ENCODE peak calls at places on chromosome 1, in six cellular contexts. One of them, this sample, is unnamed. For H3K36me3 and H3K4me1, the result is how much of the 10 kb centered on the place peaks cover.

GRCh38 chr1:115949156-115949555 is 27.2 kb upstream of the SLC22A15 start:
- DNase-seq in mammary epithelial cell: peak
- DNase-seq in astrocyte: no peak
- DNase-seq in endodermal cell: no peak
- DNase-seq in MM.1S: no peak
- DNase-seq in fibroblast of lung: no peak
- DNase-seq in this sample: no peak

GRCh38 chr1:61227857-61228557 is 145.6 kb downstream of the NFIA start:
- DNase-seq in mammary epithelial cell: peak
- DNase-seq in astrocyte: no peak
- DNase-seq in endodermal cell: no peak
- DNase-seq in MM.1S: no peak
- DNase-seq in fibroblast of lung: no peak
- DNase-seq in this sample: no peak

GRCh38 chr1:231512147-231512698 is 16.2 kb upstream of the TSNAX start:
- DNase-seq in mammary epithelial cell: peak
- DNase-seq in astrocyte: peak
- DNase-seq in endodermal cell: no peak
- DNase-seq in MM.1S: no peak
- DNase-seq in fibroblast of lung: peak
- DNase-seq in this sample: peak

GRCh38 chr1:91529856-91530255 is 29.2 kb downstream of the CDC7 start:
- DNase-seq in mammary epithelial cell: peak
- DNase-seq in astrocyte: peak
- DNase-seq in endodermal cell: no peak
- DNase-seq in MM.1S: no peak
- DNase-seq in fibroblast of lung: peak
- DNase-seq in this sample: peak

GRCh38 chr1:1325288-1326074 is 879 bp downstream of the CPTP start:
- DNase-seq in mammary epithelial cell: peak
- DNase-seq in astrocyte: no peak
- DNase-seq in endodermal cell: no peak
- DNase-seq in MM.1S: peak
- DNase-seq in fibroblast of lung: no peak
- DNase-seq in this sample: no peak

GRCh38 chr1:31830511-31830910 is 14.7 kb upstream of the SPOCD1 start:
- DNase-seq in mammary epithelial cell: no peak
- DNase-seq in astrocyte: no peak
- DNase-seq in endodermal cell: peak
- DNase-seq in MM.1S: no peak
- DNase-seq in fibroblast of lung: no peak
- DNase-seq in this sample: no peak

GRCh38 chr1:221045842-221046831 is 166.9 kb downstream of the HLX start:
- DNase-seq in mammary epithelial cell: no peak
- DNase-seq in astrocyte: peak
- DNase-seq in endodermal cell: no peak
- DNase-seq in MM.1S: peak
- DNase-seq in fibroblast of lung: peak
- DNase-seq in this sample: peak

GRCh38 chr1:233945573-233945972 is 41.1 kb downstream of the SLC35F3 start:
- DNase-seq in mammary epithelial cell: peak
- DNase-seq in astrocyte: peak
- DNase-seq in endodermal cell: no peak
- DNase-seq in MM.1S: no peak
- DNase-seq in fibroblast of lung: peak
- DNase-seq in this sample: no peak

GRCh38 chr1:215192306-215192705 is 109.8 kb downstream of the KCNK2 start:
- DNase-seq in mammary epithelial cell: no peak
- DNase-seq in astrocyte: peak
- DNase-seq in endodermal cell: no peak
- DNase-seq in MM.1S: no peak
- DNase-seq in fibroblast of lung: peak
- DNase-seq in this sample: peak

GRCh38 chr1:151133339-151133761 is 13.1 kb downstream of the SEMA6C start:
- DNase-seq in mammary epithelial cell: no peak
- DNase-seq in astrocyte: no peak
- DNase-seq in endodermal cell: peak
- DNase-seq in MM.1S: no peak
- DNase-seq in fibroblast of lung: no peak
- DNase-seq in this sample: no peak

GRCh38 chr1:204198978-204199340 is 2.7 kb upstream of the KISS1 start:
- DNase-seq in mammary epithelial cell: no peak
- DNase-seq in astrocyte: no peak
- DNase-seq in endodermal cell: no peak
- DNase-seq in MM.1S: no peak
- DNase-seq in fibroblast of lung: no peak
- DNase-seq in this sample: no peak

GRCh38 chr1:204321665-204322064 is 38.1 kb downstream of the PLEKHA6 start:
- DNase-seq in mammary epithelial cell: peak
- DNase-seq in astrocyte: peak
- DNase-seq in endodermal cell: no peak
- DNase-seq in MM.1S: no peak
- DNase-seq in fibroblast of lung: peak
- DNase-seq in this sample: peak

GRCh38 chr1:176994926-176995596 is 169.5 kb downstream of the ASTN1 start:
- DNase-seq in mammary epithelial cell: peak
- DNase-seq in astrocyte: peak
- DNase-seq in endodermal cell: no peak
- DNase-seq in MM.1S: no peak
- DNase-seq in fibroblast of lung: peak
- DNase-seq in this sample: no peak

GRCh38 chr1:235625340-235625739 is 24.2 kb downstream of the GNG4 start:
- DNase-seq in mammary epithelial cell: no peak
- DNase-seq in astrocyte: no peak
- DNase-seq in endodermal cell: no peak
- DNase-seq in MM.1S: no peak
- DNase-seq in fibroblast of lung: no peak
- DNase-seq in this sample: no peak

GRCh38 chr1:29121951-29122661 is 1.6 kb downstream of the TMEM200B start:
- DNase-seq in mammary epithelial cell: no peak
- DNase-seq in astrocyte: no peak
- DNase-seq in endodermal cell: peak
- DNase-seq in MM.1S: no peak
- DNase-seq in fibroblast of lung: peak
- DNase-seq in this sample: peak

GRCh38 chr1:225318706-225319575 is 108.9 kb downstream of the LBR start:
- DNase-seq in mammary epithelial cell: peak
- DNase-seq in astrocyte: peak
- DNase-seq in endodermal cell: peak
- DNase-seq in MM.1S: peak
- DNase-seq in fibroblast of lung: peak
- DNase-seq in this sample: peak

GRCh38 chr1:161885013-161885412 is 118.9 kb downstream of the ATF6 start:
- DNase-seq in mammary epithelial cell: peak
- DNase-seq in astrocyte: peak
- DNase-seq in endodermal cell: no peak
- DNase-seq in MM.1S: no peak
- DNase-seq in fibroblast of lung: peak
- DNase-seq in this sample: peak

GRCh38 chr1:158507511-158507910 is 35.5 kb downstream of the OR10R2 start:
- DNase-seq in mammary epithelial cell: no peak
- DNase-seq in astrocyte: no peak
- DNase-seq in endodermal cell: no peak
- DNase-seq in MM.1S: no peak
- DNase-seq in fibroblast of lung: no peak
- DNase-seq in this sample: no peak

GRCh38 chr1:240244968-240245628 is 153.4 kb downstream of the FMN2 start:
- DNase-seq in mammary epithelial cell: no peak
- DNase-seq in astrocyte: peak
- DNase-seq in endodermal cell: no peak
- DNase-seq in MM.1S: no peak
- DNase-seq in fibroblast of lung: peak
- DNase-seq in this sample: peak

GRCh38 chr1:89780721-89781120 is 40.1 kb upstream of the LRRC8D start:
- DNase-seq in mammary epithelial cell: peak
- DNase-seq in astrocyte: peak
- DNase-seq in endodermal cell: no peak
- DNase-seq in MM.1S: peak
- DNase-seq in fibroblast of lung: peak
- DNase-seq in this sample: peak

GRCh38 chr1:10510520-10511493 is 36.1 kb downstream of the PEX14 start:
- DNase-seq in mammary epithelial cell: peak
- DNase-seq in astrocyte: peak
- DNase-seq in endodermal cell: peak
- DNase-seq in MM.1S: no peak
- DNase-seq in fibroblast of lung: peak
- DNase-seq in this sample: peak

GRCh38 chr1:205043866-205044265 is 854 bp downstream of the CNTN2 start:
- DNase-seq in mammary epithelial cell: no peak
- DNase-seq in astrocyte: no peak
- DNase-seq in endodermal cell: no peak
- DNase-seq in MM.1S: no peak
- DNase-seq in fibroblast of lung: no peak
- DNase-seq in this sample: no peak

GRCh38 chr1:16208270-16208987 is 4.0 kb downstream of the ARHGEF19 start:
- DNase-seq in mammary epithelial cell: no peak
- DNase-seq in astrocyte: peak
- DNase-seq in endodermal cell: no peak
- DNase-seq in MM.1S: no peak
- DNase-seq in fibroblast of lung: peak
- DNase-seq in this sample: peak

GRCh38 chr1:226407497-226408284 is at the start of gene PARP1:
- DNase-seq in mammary epithelial cell: peak
- DNase-seq in astrocyte: peak
- DNase-seq in endodermal cell: peak
- DNase-seq in MM.1S: peak
- DNase-seq in fibroblast of lung: peak
- DNase-seq in this sample: peak

GRCh38 chr1:183989078-183989577 is 48.4 kb downstream of the COLGALT2 start:
- DNase-seq in mammary epithelial cell: peak
- DNase-seq in astrocyte: peak
- DNase-seq in endodermal cell: no peak
- DNase-seq in MM.1S: no peak
- DNase-seq in fibroblast of lung: peak
- DNase-seq in this sample: peak

GRCh38 chr1:192766009-192766625 is 42.7 kb upstream of the RGS2 start:
- DNase-seq in mammary epithelial cell: peak
- DNase-seq in astrocyte: peak
- DNase-seq in endodermal cell: no peak
- DNase-seq in MM.1S: no peak
- DNase-seq in fibroblast of lung: peak
- DNase-seq in this sample: peak

GRCh38 chr1:23013657-23014056 is 2.0 kb downstream of the TEX46 start:
- DNase-seq in mammary epithelial cell: peak
- DNase-seq in astrocyte: no peak
- DNase-seq in endodermal cell: peak
- DNase-seq in MM.1S: no peak
- DNase-seq in fibroblast of lung: no peak
- DNase-seq in this sample: no peak

GRCh38 chr1:12604114-12604874 is 13.7 kb downstream of the DHRS3 start:
- DNase-seq in mammary epithelial cell: peak
- DNase-seq in astrocyte: peak
- DNase-seq in endodermal cell: peak
- DNase-seq in MM.1S: no peak
- DNase-seq in fibroblast of lung: peak
- DNase-seq in this sample: peak

GRCh38 chr1:98316286-98316685 is 345.2 kb upstream of the SNX7 start:
- DNase-seq in mammary epithelial cell: peak
- DNase-seq in astrocyte: peak
- DNase-seq in endodermal cell: no peak
- DNase-seq in MM.1S: no peak
- DNase-seq in fibroblast of lung: peak
- DNase-seq in this sample: peak

GRCh38 chr1:209769171-209769904 is 13.5 kb downstream of the TRAF3IP3 start:
- DNase-seq in mammary epithelial cell: peak
- DNase-seq in astrocyte: peak
- DNase-seq in endodermal cell: no peak
- DNase-seq in MM.1S: peak
- DNase-seq in fibroblast of lung: peak
- DNase-seq in this sample: peak

GRCh38 chr1:239140968-239141367 is 245.4 kb upstream of the CHRM3 start:
- DNase-seq in mammary epithelial cell: no peak
- DNase-seq in astrocyte: no peak
- DNase-seq in endodermal cell: no peak
- DNase-seq in MM.1S: peak
- DNase-seq in fibroblast of lung: no peak
- DNase-seq in this sample: no peak

DNA sequence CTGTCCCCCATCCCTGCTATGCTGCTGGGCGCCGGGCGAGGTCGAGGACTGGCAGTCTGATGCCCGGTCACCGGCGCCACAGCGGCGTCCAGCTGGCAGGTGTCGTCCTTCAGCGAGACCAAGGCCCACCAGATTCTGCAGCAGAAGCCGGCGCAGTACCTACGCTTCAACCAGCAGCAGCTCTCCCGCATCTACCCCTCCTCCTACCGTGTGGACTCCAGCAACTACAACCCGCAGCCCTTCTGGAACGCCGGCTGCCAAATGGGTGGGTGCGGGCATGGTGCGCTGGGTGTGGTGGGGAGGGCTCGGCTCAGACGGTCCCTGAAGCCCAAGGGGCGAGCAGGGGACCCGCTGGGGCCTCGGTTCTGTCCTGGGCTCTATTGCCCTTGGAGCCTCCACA is 20.7 kb downstream of the PLCH2 start:
- DNase-seq in mammary epithelial cell: no peak
- DNase-seq in astrocyte: no peak
- DNase-seq in endodermal cell: no peak
- DNase-seq in MM.1S: no peak
- DNase-seq in fibroblast of lung: no peak
- DNase-seq in this sample: no peak
- H3K9ac ChIP-seq in mammary epithelial cell: no peak
- H3K9ac ChIP-seq in astrocyte: no peak
- H3K9ac ChIP-seq in endodermal cell: no peak
- H3K9ac ChIP-seq in MM.1S: no peak
- H3K9ac ChIP-seq in fibroblast of lung: no peak
- H3K9ac ChIP-seq in this sample: no peak

GRCh38 chr1:160624464-160624863 is 22.4 kb downstream of the SLAMF1 start:
- DNase-seq in mammary epithelial cell: no peak
- DNase-seq in astrocyte: no peak
- DNase-seq in endodermal cell: no peak
- DNase-seq in MM.1S: peak
- DNase-seq in fibroblast of lung: no peak
- DNase-seq in this sample: no peak
- H3K36me3 ChIP-seq in mammary epithelial cell: under half
- H3K36me3 ChIP-seq in astrocyte: under half
- H3K36me3 ChIP-seq in endodermal cell: under half
- H3K36me3 ChIP-seq in MM.1S: under half
- H3K36me3 ChIP-seq in fibroblast of lung: under half
- H3K36me3 ChIP-seq in this sample: under half

DNA sequence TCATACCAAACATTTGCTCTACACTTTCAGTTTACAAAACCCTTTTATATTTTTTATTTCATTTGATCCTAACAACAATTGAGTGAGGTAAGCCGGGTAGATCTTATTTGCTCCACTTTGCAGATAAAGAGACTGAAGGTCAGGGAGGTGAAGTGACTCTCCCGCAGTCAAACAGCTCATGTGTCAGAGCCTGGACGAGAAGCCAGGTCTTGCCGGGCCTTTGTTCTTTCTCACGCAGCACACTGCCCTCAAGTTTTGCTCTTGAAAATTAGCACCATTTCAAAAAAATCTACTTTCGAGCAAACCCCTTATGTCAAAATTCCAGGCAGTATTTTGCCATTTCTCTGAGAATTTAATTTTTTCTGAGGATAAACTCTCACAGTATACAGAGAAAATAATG is 65.2 kb downstream of the CD247 start:
- DNase-seq in mammary epithelial cell: no peak
- DNase-seq in astrocyte: no peak
- DNase-seq in endodermal cell: no peak
- DNase-seq in MM.1S: no peak
- DNase-seq in fibroblast of lung: no peak
- DNase-seq in this sample: no peak
- H3K4me1 ChIP-seq in mammary epithelial cell: under half
- H3K4me1 ChIP-seq in astrocyte: under half
- H3K4me1 ChIP-seq in endodermal cell: under half
- H3K4me1 ChIP-seq in MM.1S: under half
- H3K4me1 ChIP-seq in fibroblast of lung: under half
- H3K4me1 ChIP-seq in this sample: under half

GRCh38 chr1:66438062-66438970 is 95.6 kb upstream of the SGIP1 start:
- DNase-seq in mammary epithelial cell: no peak
- DNase-seq in astrocyte: no peak
- DNase-seq in endodermal cell: no peak
- DNase-seq in MM.1S: peak
- DNase-seq in fibroblast of lung: no peak
- DNase-seq in this sample: no peak
- H3K9ac ChIP-seq in mammary epithelial cell: no peak
- H3K9ac ChIP-seq in astrocyte: no peak
- H3K9ac ChIP-seq in endodermal cell: no peak
- H3K9ac ChIP-seq in MM.1S: no peak
- H3K9ac ChIP-seq in fibroblast of lung: no peak
- H3K9ac ChIP-seq in this sample: no peak

This sample was measured in adipocyte.